ENCODE peak calls at places on chromosomes 2 and 18, in eight cellular contexts. Q, F, A, J, M, P, O and W are unnamed samples.

GRCh38 chr2:144249035-144249637 is 270.8 kb downstream of the ZEB2 start:
- DNase-seq in J (no peak), P (no peak), A (no peak), F (no peak), Q (no peak), O (no peak), M (no peak), W (no peak)

GRCh38 chr2:109736177-109736827 is 57.8 kb upstream of the RGPD5 start:
- DNase-seq in O (no peak), J (no peak), Q (peak), M (no peak), F (peak), P (peak), A (peak), W (no peak)

GRCh38 chr2:16665746-16666452 is at the start of gene CYRIA:
- DNase-seq in F (peak), Q (peak), O (peak), M (no peak), A (peak), J (peak), P (no peak), W (peak)

GRCh38 chr2:182499706-182500470 is 73.1 kb upstream of the PDE1A start:
- DNase-seq in F (no peak), O (no peak), A (no peak), P (peak), J (no peak), Q (no peak), M (no peak), W (no peak)

GRCh38 chr2:48114256-48114655 is 208.0 kb upstream of the FBXO11 start:
- DNase-seq in M (no peak), F (no peak), P (peak), O (no peak), J (peak), A (peak), Q (peak), W (peak)

GRCh38 chr2:46332686-46333281 is 35.6 kb downstream of the EPAS1 start:
- DNase-seq in Q (peak), F (no peak), J (no peak), A (peak), M (no peak), O (no peak), P (peak), W (no peak)

GRCh38 chr2:12045864-12046291 is 299.4 kb downstream of the LPIN1 start:
- DNase-seq in A (no peak), Q (no peak), F (no peak), P (no peak), J (no peak), O (no peak), M (no peak), W (no peak)

GRCh38 chr2:10889741-10890215 is 22.0 kb upstream of the KCNF1 start:
- DNase-seq in F (no peak), P (no peak), M (no peak), J (no peak), A (no peak), Q (peak), O (no peak), W (no peak)

GRCh38 chr18:49030138-49030537 is 79.4 kb upstream of the SMAD7 start:
- DNase-seq in Q (no peak), J (no peak), F (no peak), M (no peak), O (no peak), P (no peak), A (no peak), W (no peak)

GRCh38 chr18:45156941-45157340 is 458.3 kb upstream of the SLC14A2 start:
- DNase-seq in P (peak), F (no peak), O (no peak), J (no peak), M (no peak), Q (peak), A (no peak), W (no peak)

GRCh38 chr2:74374509-74375205 is 5.5 kb downstream of the DCTN1 start:
- DNase-seq in A (peak), M (no peak), J (no peak), F (peak), O (no peak), P (peak), Q (peak), W (no peak)

GRCh38 chr2:183665403-183665802 is 541.2 kb downstream of the NUP35 start:
- DNase-seq in A (no peak), J (no peak), Q (no peak), O (no peak), P (no peak), M (no peak), F (peak), W (no peak)

GRCh38 chr2:8538951-8539621 is 142.8 kb upstream of the ID2 start:
- DNase-seq in A (no peak), F (no peak), Q (no peak), O (no peak), M (no peak), P (no peak), J (no peak), W (no peak)